ENCODE peak calls at places on chromosomes 13 and 19, in seven cellular contexts. J, L, A, V, Q, P and T are unnamed samples.

GRCh38 chr19:32810452-32810851 is 59.1 kb downstream of the SLC7A9 start:
- DNase-seq in J (no peak), L (no peak), A (no peak), V (no peak), Q (no peak), P (no peak), T (no peak)

GRCh38 chr13:43838909-43839308 is 40.6 kb downstream of the CCDC122 start:
- DNase-seq in J (peak; percentile 76), L (no peak), A (no peak), V (no peak), Q (no peak), P (no peak), T (no peak)

GRCh38 chr13:107461751-107462150 is 753.6 kb downstream of the LIG4 start:
- DNase-seq in J (peak; percentile 75), L (peak; percentile 54), A (no peak), V (no peak), Q (no peak), P (no peak), T (no peak)

GRCh38 chr19:45972081-45972943 is 1.4 kb downstream of the NOVA2 start:
- DNase-seq in J (no peak), L (peak; percentile 45), A (peak; percentile 46), V (peak; percentile 64), Q (no peak), P (peak; percentile 48), T (peak; percentile 8)

GRCh38 chr13:33205804-33206221 is 79.7 kb downstream of the STARD13 start:
- DNase-seq in J (peak; percentile 71), L (peak; percentile 79), A (peak; percentile 14), V (no peak), Q (peak; percentile 19), P (no peak), T (no peak)

GRCh38 chr19:5851302-5851701 is at the start of gene FUT3:
- DNase-seq in J (no peak), L (no peak), A (no peak), V (no peak), Q (no peak), P (no peak), T (no peak)

GRCh38 chr13:30907167-30907761 is 1.2 kb downstream of the MEDAG start:
- DNase-seq in J (peak; percentile 65), L (peak; percentile 55), A (no peak), V (no peak), Q (no peak), P (no peak), T (no peak)

GRCh38 chr19:16739546-16739945 is 19.9 kb downstream of the NWD1 start:
- DNase-seq in J (no peak), L (no peak), A (peak; percentile 14), V (no peak), Q (no peak), P (no peak), T (no peak)

GRCh38 chr13:31756346-31756745 is 17.0 kb downstream of the RXFP2 start:
- DNase-seq in J (peak; percentile 57), L (no peak), A (no peak), V (no peak), Q (no peak), P (no peak), T (no peak)

GRCh38 chr13:76222511-76222910 is 586.4 kb downstream of the LMO7 start:
- DNase-seq in J (no peak), L (no peak), A (no peak), V (no peak), Q (no peak), P (no peak), T (no peak)

GRCh38 chr13:30971575-30971974 is 39.1 kb downstream of the TEX26 start:
- DNase-seq in J (peak; percentile 37), L (no peak), A (no peak), V (no peak), Q (no peak), P (no peak), T (no peak)

GRCh38 chr13:71610876-71611275 is 256.1 kb downstream of the DACH1 start:
- DNase-seq in J (no peak), L (no peak), A (peak; percentile 8), V (no peak), Q (no peak), P (no peak), T (no peak)

GRCh38 chr19:10109528-10109927 is 2.0 kb upstream of the P2RY11 start:
- DNase-seq in J (no peak), L (no peak), A (no peak), V (peak; percentile 45), Q (no peak), P (no peak), T (no peak)

GRCh38 chr19:47618771-47619170 is 9.8 kb downstream of the BICRA start:
- DNase-seq in J (no peak), L (no peak), A (no peak), V (no peak), Q (no peak), P (no peak), T (no peak)

GRCh38 chr13:52345048-52345447 is 60.9 kb downstream of the THSD1 start:
- DNase-seq in J (peak; percentile 61), L (peak; percentile 60), A (no peak), V (no peak), Q (no peak), P (no peak), T (no peak)

GRCh38 chr13:67120872-67121531 is 109.1 kb downstream of the PCDH9 start:
- DNase-seq in J (peak; percentile 84), L (no peak), A (no peak), V (no peak), Q (no peak), P (no peak), T (no peak)

GRCh38 chr19:56253737-56254136 is 18.8 kb upstream of the EDDM13 start:
- DNase-seq in J (peak; percentile 65), L (peak; percentile 77), A (no peak), V (no peak), Q (peak; percentile 61), P (peak; percentile 25), T (peak; percentile 67)

GRCh38 chr19:38033658-38034150 is 126.7 kb downstream of the SIPA1L3 start:
- DNase-seq in J (peak; percentile 55), L (peak; percentile 36), A (no peak), V (no peak), Q (peak; percentile 70), P (no peak), T (no peak)

GRCh38 chr19:2783781-2784145 is 690 bp upstream of the SGTA start:
- DNase-seq in J (no peak), L (no peak), A (no peak), V (no peak), Q (peak; percentile 12), P (no peak), T (no peak)

GRCh38 chr13:111153977-111154332 is 38.8 kb downstream of the ARHGEF7 start:
- DNase-seq in J (no peak), L (no peak), A (no peak), V (no peak), Q (peak; percentile 56), P (peak; percentile 31), T (no peak)

GRCh38 chr13:33556828-33557227 is 261.1 kb upstream of the RFC3 start:
- DNase-seq in J (no peak), L (no peak), A (no peak), V (no peak), Q (no peak), P (no peak), T (no peak)

GRCh38 chr13:77980592-77980991 is 62.0 kb upstream of the EDNRB start:
- DNase-seq in J (peak; percentile 65), L (peak; percentile 91), A (no peak), V (no peak), Q (no peak), P (no peak), T (no peak)

GRCh38 chr13:27822258-27822872 is 30.1 kb downstream of the GSX1 start:
- DNase-seq in J (no peak), L (no peak), A (no peak), V (no peak), Q (no peak), P (no peak), T (peak; percentile 7)

GRCh38 chr13:39034085-39034484 is 3.8 kb downstream of the PROSER1 start:
- DNase-seq in J (no peak), L (no peak), A (no peak), V (no peak), Q (no peak), P (no peak), T (no peak)